ENCODE peak calls at places on chromosomes 7 and 10, in seven cellular contexts. P is RWPE1, G is activated T-helper 1 cell treated with Interleukin-2 at 50 U/mL for 16 hours, M is OCI-LY7, Q is head of caudate nucleus, O is AG08396, N is nephron progenitor cell. A is an unnamed sample.

GRCh38 chr7:64907641-64908326 is 4.7 kb downstream of the ZNF273 start:
- DNase-seq in M (peak; percentile 44), O (peak; percentile 4), N (no peak), G (no peak), Q (no peak), P (no peak), A (no peak)

GRCh38 chr7:142754681-142755575 is 5.7 kb downstream of the PRSS1 start:
- DNase-seq in G (no peak), O (no peak), N (no peak), Q (no peak), P (no peak), M (no peak), A (no peak)

GRCh38 chr10:12717981-12718707 is 283.4 kb downstream of the CCDC3 start:
- DNase-seq in Q (no peak), O (no peak), G (no peak), M (no peak), N (no peak), P (peak; percentile 73), A (no peak)

GRCh38 chr10:12780634-12781601 is 220.6 kb downstream of the CCDC3 start:
- DNase-seq in N (no peak), G (no peak), M (no peak), Q (peak; percentile 26), O (no peak), P (no peak), A (no peak)

GRCh38 chr10:103682042-103682441 is 173.3 kb downstream of the SH3PXD2A start:
- DNase-seq in Q (no peak), G (no peak), P (no peak), M (no peak), O (no peak), N (no peak), A (no peak)

GRCh38 chr7:43649755-43650274 is 66.9 kb downstream of the STK17A start:
- DNase-seq in M (peak; percentile 96), G (peak; percentile 55), Q (no peak), P (peak; percentile 47), N (no peak), O (no peak), A (peak; percentile 59)

GRCh38 chr10:60646966-60647796 is 131.1 kb upstream of the CDK1 start:
- DNase-seq in Q (no peak), G (no peak), N (peak; percentile 33), O (peak; percentile 15), M (peak; percentile 63), P (peak; percentile 44), A (peak; percentile 83)

GRCh38 chr7:5296627-5297226 is 14.0 kb downstream of the SLC29A4 start:
- DNase-seq in M (peak; percentile 69), N (peak; percentile 91), Q (no peak), P (peak; percentile 45), G (peak; percentile 57), O (no peak), A (no peak)

GRCh38 chr7:1052031-1052818 is 7.9 kb downstream of the GPR146 start:
- DNase-seq in P (no peak), M (no peak), Q (no peak), G (no peak), N (peak; percentile 8), O (no peak), A (no peak)

GRCh38 chr7:80954181-80954580 is 35.3 kb upstream of the SEMA3C start:
- DNase-seq in N (no peak), O (no peak), G (no peak), M (no peak), Q (no peak), P (no peak), A (no peak)

GRCh38 chr7:47328392-47329319 is 253.3 kb downstream of the TNS3 start:
- DNase-seq in G (no peak), O (no peak), Q (no peak), P (no peak), N (no peak), M (no peak), A (no peak)

GRCh38 chr10:33939892-33940291 is 605.4 kb upstream of the NRP1 start:
- DNase-seq in G (no peak), M (no peak), O (no peak), N (no peak), Q (no peak), P (peak; percentile 23), A (no peak)

GRCh38 chr10:112949128-112949823 is 771 bp upstream of the TCF7L2 start:
- DNase-seq in O (no peak), P (no peak), Q (no peak), G (no peak), M (no peak), N (no peak), A (no peak)

GRCh38 chr7:18974803-18975202 is 142.6 kb downstream of the TWIST1 start:
- DNase-seq in O (no peak), M (no peak), N (no peak), Q (no peak), P (peak; percentile 84), G (no peak), A (no peak)

GRCh38 chr10:18583575-18584270 is 67.7 kb downstream of the NSUN6 start:
- DNase-seq in N (no peak), O (no peak), Q (no peak), M (no peak), G (no peak), P (no peak), A (no peak)

GRCh38 chr7:44289341-44290249 is 35.8 kb downstream of the CAMK2B start:
- DNase-seq in Q (no peak), P (no peak), O (no peak), N (peak; percentile 10), M (no peak), G (no peak), A (no peak)

GRCh38 chr7:33669251-33669670 is 236.1 kb upstream of the BMPER start:
- DNase-seq in N (no peak), G (no peak), M (no peak), Q (no peak), P (no peak), O (no peak), A (no peak)

GRCh38 chr7:151558575-151558974 is 38.9 kb upstream of the RHEB start:
- DNase-seq in Q (no peak), O (peak; percentile 51), M (no peak), G (no peak), N (no peak), P (no peak), A (no peak)

GRCh38 chr7:77736991-77737390 is 40.7 kb downstream of the RSBN1L start:
- DNase-seq in O (no peak), Q (no peak), N (no peak), M (no peak), P (no peak), G (no peak), A (no peak)

GRCh38 chr10:3472705-3473078 is 300.1 kb upstream of the PITRM1 start:
- DNase-seq in Q (no peak), P (no peak), G (no peak), N (no peak), M (no peak), O (peak; percentile 9), A (peak; percentile 77)

GRCh38 chr10:99779335-99779734 is 3.1 kb upstream of the ABCC2 start:
- DNase-seq in Q (no peak), O (no peak), P (peak; percentile 57), G (no peak), M (peak; percentile 83), N (no peak), A (no peak)

GRCh38 chr10:111175786-111176185 is 99.0 kb downstream of the ADRA2A start:
- DNase-seq in O (no peak), Q (no peak), M (no peak), G (no peak), N (no peak), P (no peak), A (no peak)

GRCh38 chr7:18126274-18126673 is 98.6 kb upstream of the PRPS1L1 start:
- DNase-seq in M (no peak), G (no peak), P (peak; percentile 20), Q (no peak), N (no peak), O (no peak), A (no peak)

GRCh38 chr10:58293989-58294388 is 25.0 kb downstream of the CISD1 start:
- DNase-seq in N (no peak), O (no peak), G (no peak), M (no peak), Q (no peak), P (no peak), A (no peak)

GRCh38 chr7:82740246-82740848 is 296.8 kb upstream of the CACNA2D1 start:
- DNase-seq in P (peak; percentile 20), O (peak; percentile 29), M (peak; percentile 56), N (peak; percentile 58), G (no peak), Q (no peak), A (peak; percentile 38)